ENCODE peak calls at places on chromosomes 16 and 17, in nine cellular contexts. W is A549; E is globus pallidus; L is activated T-cell treated with anti-CD3 and anti-CD28 coated beads for 24 hours; Q is AG04450; U is Peyer's patch; G is stimulated activated CD8-positive, alpha-beta memory T cell treated with anti-CD3 and anti-CD28 coated beads, Interleukin-15, amount 100 ng/mL, for 1 hour; X is stimulated activated CD4-positive, alpha-beta T cell treated with anti-CD3 and anti-CD28 coated beads, Interleukin-15, amount 100 ng/mL, for 1 hour; I is NCI-H1694 treated with DMSO at 0.1 percent for 48 hours. K is an unnamed sample.

GRCh38 chr17:82389379-82389778 is 17.8 kb downstream of the UTS2R start:
- DNase-seq in W (no peak), E (no peak), L (no peak), Q (no peak), U (no peak), G (no peak), X (no peak), I (no peak), K (no peak)

GRCh38 chr17:64016248-64016784 is 4.1 kb downstream of the ICAM2 start:
- DNase-seq in W (no peak), E (no peak), L (no peak), Q (no peak), U (peak; percentile 45), G (no peak), X (no peak), I (no peak), K (no peak)

GRCh38 chr17:74055508-74056160 is 147.8 kb upstream of the RPL38 start:
- DNase-seq in W (no peak), E (no peak), L (no peak), Q (no peak), U (no peak), G (no peak), X (no peak), I (no peak), K (no peak)

GRCh38 chr16:13136896-13137295 is 235.5 kb downstream of the SHISA9 start:
- DNase-seq in W (no peak), E (no peak), L (no peak), Q (no peak), U (no peak), G (no peak), X (no peak), I (no peak), K (no peak)

GRCh38 chr17:29149431-29150064 is 30.6 kb downstream of the MYO18A start:
- DNase-seq in W (no peak), E (peak; percentile 56), L (no peak), Q (no peak), U (peak; percentile 61), G (no peak), X (no peak), I (peak; percentile 92), K (no peak)

GRCh38 chr17:64994781-64995538 is 61.6 kb downstream of the GNA13 start:
- DNase-seq in W (no peak), E (no peak), L (no peak), Q (no peak), U (no peak), G (no peak), X (no peak), I (no peak), K (no peak)

GRCh38 chr16:79997257-79997656 is 396.7 kb upstream of the MAF start:
- DNase-seq in W (no peak), E (no peak), L (no peak), Q (peak; percentile 2), U (no peak), G (no peak), X (no peak), I (peak; percentile 4), K (no peak)

GRCh38 chr16:54291981-54292487 is 5.4 kb upstream of the IRX3 start:
- DNase-seq in W (no peak), E (no peak), L (no peak), Q (no peak), U (no peak), G (no peak), X (no peak), I (no peak), K (no peak)

GRCh38 chr16:50861451-50861850 is 119.6 kb downstream of the CYLD start:
- DNase-seq in W (no peak), E (no peak), L (no peak), Q (no peak), U (no peak), G (no peak), X (no peak), I (no peak), K (no peak)

GRCh38 chr16:64311241-64311640 is 810.6 kb downstream of the CDH11 start:
- DNase-seq in W (no peak), E (no peak), L (no peak), Q (no peak), U (no peak), G (no peak), X (no peak), I (no peak), K (no peak)

GRCh38 chr17:57309479-57309878 is 53.2 kb downstream of the MSI2 start:
- DNase-seq in W (no peak), E (no peak), L (no peak), Q (no peak), U (no peak), G (no peak), X (no peak), I (no peak), K (no peak)

GRCh38 chr17:74746376-74746775 is 2.1 kb upstream of the NHERF1 start:
- DNase-seq in W (no peak), E (no peak), L (no peak), Q (no peak), U (peak; percentile 41), G (no peak), X (no peak), I (no peak), K (no peak)

GRCh38 chr16:87854053-87854906 is 15.0 kb downstream of the SLC7A5 start:
- DNase-seq in W (no peak), E (no peak), L (no peak), Q (no peak), U (no peak), G (no peak), X (no peak), I (no peak), K (no peak)

GRCh38 chr16:63789603-63790002 is 1332.3 kb downstream of the CDH11 start:
- DNase-seq in W (no peak), E (no peak), L (no peak), Q (no peak), U (peak; percentile 50), G (no peak), X (no peak), I (no peak), K (no peak)

GRCh38 chr17:51707216-51707615 is 446.9 kb downstream of the UTP18 start:
- DNase-seq in W (no peak), E (no peak), L (no peak), Q (no peak), U (no peak), G (no peak), X (no peak), I (no peak), K (no peak)

GRCh38 chr16:64152010-64152767 is 969.7 kb downstream of the CDH11 start:
- DNase-seq in W (no peak), E (no peak), L (no peak), Q (no peak), U (no peak), G (no peak), X (no peak), I (peak; percentile 63), K (peak; percentile 34)

GRCh38 chr17:56893503-56893902 is 20.3 kb downstream of the TRIM25 start:
- DNase-seq in W (no peak), E (no peak), L (no peak), Q (no peak), U (no peak), G (no peak), X (no peak), I (no peak), K (no peak)

GRCh38 chr16:58850019-58850626 is 116.0 kb upstream of the GOT2 start:
- DNase-seq in W (no peak), E (peak; percentile 24), L (no peak), Q (no peak), U (no peak), G (no peak), X (no peak), I (no peak), K (no peak)

GRCh38 chr16:641326-642188 is at the start of gene MCRIP2:
- DNase-seq in W (peak; percentile 84), E (peak; percentile 68), L (peak; percentile 69), Q (peak; percentile 41), U (peak; percentile 94), G (no peak), X (peak; percentile 62), I (peak; percentile 10), K (peak; percentile 72)

GRCh38 chr17:38561416-38562214 is 44.1 kb downstream of the SRCIN1 start:
- DNase-seq in W (no peak), E (no peak), L (no peak), Q (no peak), U (no peak), G (no peak), X (no peak), I (no peak), K (no peak)

GRCh38 chr16:59854846-59855439 is 1120.8 kb upstream of the GOT2 start:
- DNase-seq in W (no peak), E (no peak), L (no peak), Q (no peak), U (no peak), G (no peak), X (no peak), I (no peak), K (no peak)

GRCh38 chr16:52597073-52597771 is 50.3 kb upstream of the TOX3 start:
- DNase-seq in W (no peak), E (no peak), L (no peak), Q (no peak), U (no peak), G (no peak), X (no peak), I (no peak), K (no peak)

GRCh38 chr16:67648088-67648763 is 3.3 kb downstream of the CARMIL2 start:
- DNase-seq in W (no peak), E (no peak), L (no peak), Q (no peak), U (no peak), G (no peak), X (no peak), I (no peak), K (no peak)

GRCh38 chr16:75792781-75793180 is 66.5 kb upstream of the CPHXL start:
- DNase-seq in W (no peak), E (no peak), L (no peak), Q (no peak), U (no peak), G (no peak), X (no peak), I (no peak), K (no peak)

GRCh38 chr16:4241601-4242270 is at the start of gene SRL:
- DNase-seq in W (no peak), E (no peak), L (no peak), Q (no peak), U (no peak), G (no peak), X (no peak), I (no peak), K (no peak)